ENCODE peak calls at places on chromosomes 12 and 14, in six cellular contexts. J, T, Y, R, X and G are unnamed samples.
A peak's percentile ranks its signal among the peaks of the same experiment; 100 is the strongest.

GRCh38 chr14:71606064-71606463 is 326.2 kb upstream of the RGS6 start:
- DNase-seq in X (no peak), J (no peak), T (no peak), R (peak; percentile 50), Y (no peak), G (no peak)

GRCh38 chr12:58066296-58066695 is 124.9 kb downstream of the ATP23 start:
- DNase-seq in T (no peak), R (no peak), Y (no peak), X (no peak), J (peak; percentile 90), G (peak; percentile 13)

GRCh38 chr14:76408877-76409276 is 32.9 kb downstream of the ESRRB start:
- DNase-seq in Y (no peak), R (no peak), T (no peak), X (no peak), J (no peak), G (no peak)

GRCh38 chr12:22084852-22085251 is 38.8 kb downstream of the CMAS start:
- DNase-seq in J (no peak), T (no peak), Y (no peak), R (no peak), X (no peak), G (no peak)

GRCh38 chr12:104788848-104789271 is 169.2 kb downstream of the SLC41A2 start:
- DNase-seq in J (no peak), R (peak; percentile 91), T (no peak), Y (no peak), X (no peak), G (no peak)

GRCh38 chr12:109999983-110000505 is 814 bp downstream of the ANKRD13A start:
- DNase-seq in R (peak; percentile 76), X (no peak), T (peak; percentile 31), J (peak; percentile 43), Y (no peak), G (no peak)

GRCh38 chr12:68210875-68211274 is 14.7 kb downstream of the IL26 start:
- DNase-seq in Y (no peak), J (no peak), T (no peak), X (no peak), R (no peak), G (no peak)

GRCh38 chr14:77607741-77608302 is 8.6 kb downstream of the SPTLC2 start:
- DNase-seq in Y (no peak), T (peak; percentile 24), J (no peak), X (no peak), R (peak; percentile 65), G (no peak)

GRCh38 chr12:13428538-13429265 is 232.2 kb downstream of the EMP1 start:
- DNase-seq in Y (no peak), R (no peak), T (no peak), J (no peak), X (no peak), G (peak; percentile 71)

GRCh38 chr12:116377194-116377735 is 99.8 kb upstream of the MED13L start:
- DNase-seq in J (no peak), Y (no peak), T (no peak), R (no peak), X (no peak), G (no peak)

GRCh38 chr14:101006008-101006407 is 102.5 kb upstream of the RTL1 start:
- DNase-seq in T (no peak), X (no peak), R (no peak), Y (no peak), J (no peak), G (no peak)

GRCh38 chr12:75455839-75456238 is 24.7 kb upstream of the GLIPR1 start:
- DNase-seq in R (no peak), T (peak; percentile 35), Y (no peak), J (no peak), X (no peak), G (peak; percentile 65)

GRCh38 chr14:85471744-85472143 is 58.2 kb upstream of the FLRT2 start:
- DNase-seq in T (no peak), X (no peak), R (peak; percentile 43), J (peak; percentile 72), Y (no peak), G (no peak)

GRCh38 chr12:33795536-33795935 is 226.8 kb upstream of the ALG10 start:
- DNase-seq in X (no peak), R (no peak), J (peak; percentile 82), T (no peak), Y (no peak), G (no peak)

GRCh38 chr12:28622416-28622815 is 432.2 kb downstream of the CCDC91 start:
- DNase-seq in J (peak; percentile 23), T (no peak), X (no peak), R (no peak), Y (no peak), G (no peak)

GRCh38 chr14:56183631-56184157 is 65.5 kb downstream of the PELI2 start:
- DNase-seq in X (no peak), J (no peak), R (no peak), T (no peak), Y (no peak), G (no peak)

GRCh38 chr14:66288511-66288910 is 197.7 kb upstream of the CCDC196 start:
- DNase-seq in X (no peak), J (peak; percentile 37), Y (no peak), T (no peak), R (no peak), G (no peak)

GRCh38 chr12:69630191-69630590 is 19.5 kb upstream of the LRRC10 start:
- DNase-seq in R (peak; percentile 80), T (no peak), Y (no peak), J (peak; percentile 15), X (no peak), G (no peak)

GRCh38 chr14:76917158-76917596 is 91.0 kb downstream of the LRRC74A start:
- DNase-seq in Y (no peak), R (peak; percentile 95), T (peak; percentile 54), X (no peak), J (peak; percentile 85), G (peak; percentile 84)

GRCh38 chr12:90335561-90335960 is 619.4 kb downstream of the CCER1 start:
- DNase-seq in X (no peak), J (no peak), Y (no peak), R (no peak), T (no peak), G (no peak)

GRCh38 chr14:49653508-49653907 is 18.5 kb upstream of the DNAAF2 start:
- DNase-seq in R (no peak), J (no peak), X (no peak), T (no peak), Y (no peak), G (no peak)

GRCh38 chr14:95300697-95301526 is 18.8 kb downstream of the CLMN start:
- DNase-seq in Y (no peak), J (no peak), T (no peak), R (no peak), X (no peak), G (no peak)

GRCh38 chr14:28754209-28754985 is 12.2 kb upstream of the FOXG1 start:
- DNase-seq in T (no peak), X (no peak), J (peak; percentile 78), Y (no peak), R (peak; percentile 81), G (peak; percentile 51)

GRCh38 chr14:101834387-101835165 is 73.1 kb downstream of the PPP2R5C start:
- DNase-seq in R (no peak), J (peak; percentile 34), T (no peak), X (no peak), Y (no peak), G (peak; percentile 81)

GRCh38 chr12:47038270-47038748 is 41.1 kb upstream of the PCED1B start:
- DNase-seq in T (no peak), R (no peak), X (no peak), Y (no peak), J (peak; percentile 87), G (no peak)

GRCh38 chr12:16573652-16574077 is 32.3 kb downstream of the LMO3 start:
- DNase-seq in X (peak; percentile 83), R (peak; percentile 91), J (no peak), Y (peak; percentile 29), T (peak; percentile 73), G (no peak)

GRCh38 chr12:42586268-42586667 is 3.3 kb downstream of the PRICKLE1 start:
- DNase-seq in R (no peak), Y (no peak), T (no peak), X (no peak), J (no peak), G (no peak)

GRCh38 chr12:90515199-90516175 is 439.5 kb downstream of the CCER1 start:
- DNase-seq in J (peak; percentile 55), X (no peak), T (no peak), Y (no peak), R (no peak), G (no peak)

GRCh38 chr12:44668443-44668842 is 207.7 kb downstream of the NELL2 start:
- DNase-seq in T (no peak), Y (no peak), J (no peak), R (no peak), X (no peak), G (no peak)

DNA sequence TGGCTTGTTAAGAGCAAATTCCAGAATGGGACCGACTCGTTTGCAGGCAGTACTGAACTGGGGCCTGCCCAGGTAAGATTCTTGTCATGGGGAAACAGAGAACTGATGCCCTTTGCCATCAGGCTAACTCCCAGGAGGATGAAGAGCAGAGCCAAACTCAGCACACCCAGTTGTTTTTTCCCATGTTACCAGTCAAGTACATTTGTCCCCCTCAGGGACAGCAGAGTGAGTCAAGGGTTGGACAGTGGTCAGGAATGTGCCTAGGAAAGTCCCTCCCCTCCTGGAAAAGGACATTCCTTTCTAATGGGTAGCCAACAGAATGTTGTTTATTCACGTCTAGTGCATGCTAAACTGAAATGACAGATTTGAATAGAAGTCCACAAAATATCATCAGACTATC is 1.6 kb downstream of the ART4 start:
- DNase-seq in R (peak; percentile 59), X (no peak), J (peak; percentile 79), Y (no peak), T (peak; percentile 80), G (no peak)
- H3K4me1 ChIP-seq in R (no peaks in the 10 kb centered on the region), X (peaks cover 33% of the 10 kb centered on the region), J (peaks cover 30% of the 10 kb centered on the region), Y (no peaks in the 10 kb centered on the region), T (peaks cover 29% of the 10 kb centered on the region), G (peaks cover 7% of the 10 kb centered on the region)

GRCh38 chr14:24425704-24426103 is 3.8 kb downstream of the CBLN3 start:
- DNase-seq in Y (no peak), J (peak; percentile 67), R (no peak), T (no peak), X (no peak), G (no peak)
- H3K4me1 ChIP-seq in Y (no peaks in the 10 kb centered on the region), J (peaks cover 27% of the 10 kb centered on the region), R (no peaks in the 10 kb centered on the region), T (peaks cover 5% of the 10 kb centered on the region), X (peaks cover 27% of the 10 kb centered on the region), G (peaks cover 6% of the 10 kb centered on the region)

DNA sequence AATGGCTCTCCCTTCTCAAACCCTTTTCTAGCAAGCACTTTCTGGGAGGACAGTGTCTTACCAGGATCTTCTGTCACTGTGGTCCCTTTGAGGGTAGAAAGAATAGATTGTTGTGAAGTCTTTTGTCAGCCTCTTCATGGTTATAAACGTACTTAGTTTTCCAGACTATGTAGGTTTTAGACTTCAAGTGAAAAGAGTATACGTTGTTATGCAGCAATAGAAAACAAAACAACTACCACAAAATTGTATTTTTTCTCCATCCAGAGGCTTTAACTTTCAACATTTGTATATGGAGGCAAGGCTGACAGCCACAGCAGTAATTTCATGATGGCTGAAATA is 23.7 kb downstream of the PRKCH start:
- DNase-seq in X (no peak), Y (no peak), T (no peak), R (no peak), J (no peak), G (no peak)
- H3K4me1 ChIP-seq in X (peaks cover 63% of the 10 kb centered on the region), Y (no peaks in the 10 kb centered on the region), T (no peaks in the 10 kb centered on the region), R (no peaks in the 10 kb centered on the region), J (peaks cover 15% of the 10 kb centered on the region), G (no peaks in the 10 kb centered on the region)

DNA sequence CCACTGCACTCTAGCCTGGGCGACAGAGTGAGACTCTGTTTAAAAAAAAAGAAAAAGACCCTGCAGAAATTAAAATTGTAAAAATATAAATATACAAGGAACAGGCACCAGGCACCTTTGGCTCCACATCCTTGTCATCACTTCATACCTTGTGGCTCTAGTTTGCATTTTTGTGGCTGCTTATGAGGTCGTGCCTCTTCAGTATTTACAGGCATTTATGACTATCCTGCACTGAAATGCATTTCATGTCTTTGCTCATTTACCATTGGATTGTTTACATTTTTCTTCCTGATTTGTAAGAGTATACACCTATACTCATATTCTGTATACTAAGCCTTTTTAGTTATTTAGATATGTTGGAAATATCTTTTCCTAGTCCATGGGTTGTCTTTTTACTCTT is 20.1 kb downstream of the BICD1 start:
- DNase-seq in J (peak; percentile 78), R (peak; percentile 7), X (no peak), T (no peak), Y (no peak), G (no peak)
- H3K4me1 ChIP-seq in J (peaks cover 8% of the 10 kb centered on the region), R (no peaks in the 10 kb centered on the region), X (no peaks in the 10 kb centered on the region), T (no peaks in the 10 kb centered on the region), Y (no peaks in the 10 kb centered on the region), G (no peaks in the 10 kb centered on the region)